ENCODE peak calls at places on chromosome 18, in eight cellular contexts. One of them, this sample, is unnamed.
A peak's percentile ranks its signal among the peaks of the same experiment; 100 is the strongest.

GRCh38 chr18:9810994-9811393 is 74.8 kb upstream of the TXNDC2 start:
- DNase-seq in GM03348: no peak
- DNase-seq in activated T-cell treated with anti-CD3 and anti-CD28 coated beads for 1 hour: no peak
- DNase-seq in DMS 273 treated with DMSO at 0.1 percent for 48 hours: no peak
- DNase-seq in H54: no peak
- DNase-seq in CD4-positive, CD25-positive, alpha-beta regulatory T cell: no peak
- DNase-seq in uterus: no peak
- DNase-seq in putamen: no peak
- DNase-seq in this sample: no peak

GRCh38 chr18:44392933-44393332 is 287.8 kb upstream of the SETBP1 start:
- DNase-seq in GM03348: no peak
- DNase-seq in activated T-cell treated with anti-CD3 and anti-CD28 coated beads for 1 hour: no peak
- DNase-seq in DMS 273 treated with DMSO at 0.1 percent for 48 hours: no peak
- DNase-seq in H54: no peak
- DNase-seq in CD4-positive, CD25-positive, alpha-beta regulatory T cell: no peak
- DNase-seq in uterus: no peak
- DNase-seq in putamen: no peak
- DNase-seq in this sample: no peak

GRCh38 chr18:60157810-60158209 is 214.8 kb downstream of the MC4R start:
- DNase-seq in GM03348: no peak
- DNase-seq in activated T-cell treated with anti-CD3 and anti-CD28 coated beads for 1 hour: no peak
- DNase-seq in DMS 273 treated with DMSO at 0.1 percent for 48 hours: no peak
- DNase-seq in H54: no peak
- DNase-seq in CD4-positive, CD25-positive, alpha-beta regulatory T cell: no peak
- DNase-seq in uterus: no peak
- DNase-seq in putamen: no peak
- DNase-seq in this sample: no peak

GRCh38 chr18:39788395-39788794 is 2166.6 kb upstream of the PIK3C3 start:
- DNase-seq in GM03348: no peak
- DNase-seq in activated T-cell treated with anti-CD3 and anti-CD28 coated beads for 1 hour: no peak
- DNase-seq in DMS 273 treated with DMSO at 0.1 percent for 48 hours: no peak
- DNase-seq in H54: no peak
- DNase-seq in CD4-positive, CD25-positive, alpha-beta regulatory T cell: no peak
- DNase-seq in uterus: no peak
- DNase-seq in putamen: no peak
- DNase-seq in this sample: no peak

GRCh38 chr18:63730788-63731187 is 28.0 kb downstream of the SERPINB11 start:
- DNase-seq in GM03348: no peak
- DNase-seq in activated T-cell treated with anti-CD3 and anti-CD28 coated beads for 1 hour: no peak
- DNase-seq in DMS 273 treated with DMSO at 0.1 percent for 48 hours: no peak
- DNase-seq in H54: no peak
- DNase-seq in CD4-positive, CD25-positive, alpha-beta regulatory T cell: no peak
- DNase-seq in uterus: no peak
- DNase-seq in putamen: no peak
- DNase-seq in this sample: no peak

GRCh38 chr18:56286775-56287174 is 351.6 kb downstream of the TXNL1 start:
- DNase-seq in GM03348: peak; percentile 43
- DNase-seq in activated T-cell treated with anti-CD3 and anti-CD28 coated beads for 1 hour: no peak
- DNase-seq in DMS 273 treated with DMSO at 0.1 percent for 48 hours: no peak
- DNase-seq in H54: no peak
- DNase-seq in CD4-positive, CD25-positive, alpha-beta regulatory T cell: no peak
- DNase-seq in uterus: no peak
- DNase-seq in putamen: peak; percentile 34
- DNase-seq in this sample: no peak

GRCh38 chr18:34780856-34781255 is 70.8 kb downstream of the DTNA start:
- DNase-seq in GM03348: no peak
- DNase-seq in activated T-cell treated with anti-CD3 and anti-CD28 coated beads for 1 hour: no peak
- DNase-seq in DMS 273 treated with DMSO at 0.1 percent for 48 hours: no peak
- DNase-seq in H54: no peak
- DNase-seq in CD4-positive, CD25-positive, alpha-beta regulatory T cell: no peak
- DNase-seq in uterus: no peak
- DNase-seq in putamen: no peak
- DNase-seq in this sample: no peak

GRCh38 chr18:21112140-21112473 is 494 bp upstream of the ROCK1 start:
- DNase-seq in GM03348: peak; percentile 52
- DNase-seq in activated T-cell treated with anti-CD3 and anti-CD28 coated beads for 1 hour: peak; percentile 15
- DNase-seq in DMS 273 treated with DMSO at 0.1 percent for 48 hours: no peak
- DNase-seq in H54: no peak
- DNase-seq in CD4-positive, CD25-positive, alpha-beta regulatory T cell: no peak
- DNase-seq in uterus: peak; percentile 78
- DNase-seq in putamen: no peak
- DNase-seq in this sample: no peak

GRCh38 chr18:77084757-77085035 is 47.9 kb downstream of the MBP start:
- DNase-seq in GM03348: no peak
- DNase-seq in activated T-cell treated with anti-CD3 and anti-CD28 coated beads for 1 hour: no peak
- DNase-seq in DMS 273 treated with DMSO at 0.1 percent for 48 hours: no peak
- DNase-seq in H54: no peak
- DNase-seq in CD4-positive, CD25-positive, alpha-beta regulatory T cell: no peak
- DNase-seq in uterus: no peak
- DNase-seq in putamen: no peak
- DNase-seq in this sample: no peak

GRCh38 chr18:44824884-44825283 is 144.2 kb downstream of the SETBP1 start:
- DNase-seq in GM03348: no peak
- DNase-seq in activated T-cell treated with anti-CD3 and anti-CD28 coated beads for 1 hour: no peak
- DNase-seq in DMS 273 treated with DMSO at 0.1 percent for 48 hours: no peak
- DNase-seq in H54: no peak
- DNase-seq in CD4-positive, CD25-positive, alpha-beta regulatory T cell: no peak
- DNase-seq in uterus: no peak
- DNase-seq in putamen: no peak
- DNase-seq in this sample: no peak

GRCh38 chr18:68244786-68245185 is 470.1 kb downstream of the TMX3 start:
- DNase-seq in GM03348: no peak
- DNase-seq in activated T-cell treated with anti-CD3 and anti-CD28 coated beads for 1 hour: no peak
- DNase-seq in DMS 273 treated with DMSO at 0.1 percent for 48 hours: no peak
- DNase-seq in H54: no peak
- DNase-seq in CD4-positive, CD25-positive, alpha-beta regulatory T cell: no peak
- DNase-seq in uterus: no peak
- DNase-seq in putamen: no peak
- DNase-seq in this sample: no peak

GRCh38 chr18:9771261-9771976 is 63.3 kb downstream of the RAB31 start:
- DNase-seq in GM03348: peak; percentile 82
- DNase-seq in activated T-cell treated with anti-CD3 and anti-CD28 coated beads for 1 hour: peak; percentile 25
- DNase-seq in DMS 273 treated with DMSO at 0.1 percent for 48 hours: no peak
- DNase-seq in H54: peak; percentile 73
- DNase-seq in CD4-positive, CD25-positive, alpha-beta regulatory T cell: peak; percentile 7
- DNase-seq in uterus: peak; percentile 82
- DNase-seq in putamen: peak; percentile 76
- DNase-seq in this sample: peak; percentile 90

GRCh38 chr18:76958692-76959341 is 136.5 kb downstream of the ZNF236 start:
- DNase-seq in GM03348: no peak
- DNase-seq in activated T-cell treated with anti-CD3 and anti-CD28 coated beads for 1 hour: no peak
- DNase-seq in DMS 273 treated with DMSO at 0.1 percent for 48 hours: no peak
- DNase-seq in H54: no peak
- DNase-seq in CD4-positive, CD25-positive, alpha-beta regulatory T cell: no peak
- DNase-seq in uterus: no peak
- DNase-seq in putamen: no peak
- DNase-seq in this sample: no peak

GRCh38 chr18:58848685-58849084 is 16.0 kb upstream of the ZNF532 start:
- DNase-seq in GM03348: no peak
- DNase-seq in activated T-cell treated with anti-CD3 and anti-CD28 coated beads for 1 hour: no peak
- DNase-seq in DMS 273 treated with DMSO at 0.1 percent for 48 hours: no peak
- DNase-seq in H54: no peak
- DNase-seq in CD4-positive, CD25-positive, alpha-beta regulatory T cell: no peak
- DNase-seq in uterus: no peak
- DNase-seq in putamen: no peak
- DNase-seq in this sample: no peak

GRCh38 chr18:48541747-48542108 is 2.9 kb downstream of the CTIF start:
- DNase-seq in GM03348: no peak
- DNase-seq in activated T-cell treated with anti-CD3 and anti-CD28 coated beads for 1 hour: no peak
- DNase-seq in DMS 273 treated with DMSO at 0.1 percent for 48 hours: no peak
- DNase-seq in H54: no peak
- DNase-seq in CD4-positive, CD25-positive, alpha-beta regulatory T cell: no peak
- DNase-seq in uterus: no peak
- DNase-seq in putamen: no peak
- DNase-seq in this sample: no peak

GRCh38 chr18:407825-408224 is 92.7 kb downstream of the COLEC12 start:
- DNase-seq in GM03348: no peak
- DNase-seq in activated T-cell treated with anti-CD3 and anti-CD28 coated beads for 1 hour: no peak
- DNase-seq in DMS 273 treated with DMSO at 0.1 percent for 48 hours: no peak
- DNase-seq in H54: no peak
- DNase-seq in CD4-positive, CD25-positive, alpha-beta regulatory T cell: no peak
- DNase-seq in uterus: no peak
- DNase-seq in putamen: no peak
- DNase-seq in this sample: no peak

GRCh38 chr18:72866572-72866900 is 1.3 kb downstream of the NETO1 start:
- DNase-seq in GM03348: no peak
- DNase-seq in activated T-cell treated with anti-CD3 and anti-CD28 coated beads for 1 hour: no peak
- DNase-seq in DMS 273 treated with DMSO at 0.1 percent for 48 hours: no peak
- DNase-seq in H54: no peak
- DNase-seq in CD4-positive, CD25-positive, alpha-beta regulatory T cell: no peak
- DNase-seq in uterus: no peak
- DNase-seq in putamen: no peak
- DNase-seq in this sample: no peak

GRCh38 chr18:27577265-27577664 is 392.2 kb upstream of the CHST9 start:
- DNase-seq in GM03348: no peak
- DNase-seq in activated T-cell treated with anti-CD3 and anti-CD28 coated beads for 1 hour: no peak
- DNase-seq in DMS 273 treated with DMSO at 0.1 percent for 48 hours: no peak
- DNase-seq in H54: no peak
- DNase-seq in CD4-positive, CD25-positive, alpha-beta regulatory T cell: no peak
- DNase-seq in uterus: no peak
- DNase-seq in putamen: no peak
- DNase-seq in this sample: no peak

GRCh38 chr18:67145586-67146292 is 370.8 kb downstream of the DSEL start:
- DNase-seq in GM03348: no peak
- DNase-seq in activated T-cell treated with anti-CD3 and anti-CD28 coated beads for 1 hour: no peak
- DNase-seq in DMS 273 treated with DMSO at 0.1 percent for 48 hours: no peak
- DNase-seq in H54: no peak
- DNase-seq in CD4-positive, CD25-positive, alpha-beta regulatory T cell: no peak
- DNase-seq in uterus: no peak
- DNase-seq in putamen: no peak
- DNase-seq in this sample: no peak

GRCh38 chr18:46283895-46284295 is 179.7 kb downstream of the HAUS1 start:
- DNase-seq in GM03348: no peak
- DNase-seq in activated T-cell treated with anti-CD3 and anti-CD28 coated beads for 1 hour: no peak
- DNase-seq in DMS 273 treated with DMSO at 0.1 percent for 48 hours: no peak
- DNase-seq in H54: no peak
- DNase-seq in CD4-positive, CD25-positive, alpha-beta regulatory T cell: no peak
- DNase-seq in uterus: no peak
- DNase-seq in putamen: no peak
- DNase-seq in this sample: no peak

GRCh38 chr18:9405130-9405529 is 70.2 kb upstream of the RALBP1 start:
- DNase-seq in GM03348: no peak
- DNase-seq in activated T-cell treated with anti-CD3 and anti-CD28 coated beads for 1 hour: no peak
- DNase-seq in DMS 273 treated with DMSO at 0.1 percent for 48 hours: no peak
- DNase-seq in H54: no peak
- DNase-seq in CD4-positive, CD25-positive, alpha-beta regulatory T cell: no peak
- DNase-seq in uterus: no peak
- DNase-seq in putamen: no peak
- DNase-seq in this sample: no peak

GRCh38 chr18:3305354-3305762 is 43.4 kb downstream of the MYL12B start:
- DNase-seq in GM03348: peak; percentile 92
- DNase-seq in activated T-cell treated with anti-CD3 and anti-CD28 coated beads for 1 hour: no peak
- DNase-seq in DMS 273 treated with DMSO at 0.1 percent for 48 hours: no peak
- DNase-seq in H54: peak; percentile 74
- DNase-seq in CD4-positive, CD25-positive, alpha-beta regulatory T cell: peak; percentile 20
- DNase-seq in uterus: no peak
- DNase-seq in putamen: no peak
- DNase-seq in this sample: no peak